ENCODE peak calls at places on chromosomes 11 and 22, in nine cellular contexts. K is stomach, S is lower leg skin, I is Peyer's patch, Z is transverse colon, J is A549, L is IMR-90, R is body of pancreas, P is ovary. G is an unnamed sample.

GRCh38 chr22:18970948-18971315 is 34.8 kb upstream of the PRODH start:
- DNase-seq in K (no peak), S (no peak), I (no peak), Z (no peak), J (no peak), L (no peak), R (no peak), P (no peak), G (no peak)

GRCh38 chr22:35330258-35330861 is 30.7 kb downstream of the TOM1 start:
- DNase-seq in K (peak), S (peak), I (peak), Z (peak), J (no peak), L (peak), R (no peak), P (peak), G (no peak)

GRCh38 chr22:45317551-45318167 is 7.9 kb downstream of the FAM118A start:
- DNase-seq in K (peak), S (peak), I (peak), Z (peak), J (no peak), L (peak), R (no peak), P (no peak), G (no peak)

GRCh38 chr11:59247535-59248227 is 35.0 kb upstream of the MPEG1 start:
- DNase-seq in K (no peak), S (peak), I (no peak), Z (no peak), J (no peak), L (peak), R (no peak), P (no peak), G (no peak)

GRCh38 chr22:50727678-50728522 is 10.1 kb upstream of the ACR start:
- DNase-seq in K (no peak), S (no peak), I (no peak), Z (no peak), J (no peak), L (no peak), R (no peak), P (no peak), G (no peak)

GRCh38 chr11:1202776-1203504 is 19.9 kb upstream of the MUC5B start:
- DNase-seq in K (peak), S (no peak), I (peak), Z (peak), J (peak), L (peak), R (peak), P (peak), G (peak)

GRCh38 chr11:11157201-11157600 is 195.8 kb downstream of the CSNK2A3 start:
- DNase-seq in K (no peak), S (no peak), I (no peak), Z (no peak), J (peak), L (peak), R (no peak), P (no peak), G (peak)

GRCh38 chr11:129364143-129364654 is 11.4 kb upstream of the BARX2 start:
- DNase-seq in K (peak), S (peak), I (peak), Z (peak), J (peak), L (peak), R (peak), P (peak), G (peak)

GRCh38 chr11:24239016-24239720 is 257.7 kb upstream of the LUZP2 start:
- DNase-seq in K (no peak), S (no peak), I (no peak), Z (no peak), J (no peak), L (peak), R (no peak), P (no peak), G (no peak)

GRCh38 chr11:1608363-1608762 is at the start of gene KRTAP5-3:
- DNase-seq in K (no peak), S (no peak), I (no peak), Z (no peak), J (no peak), L (no peak), R (no peak), P (no peak), G (no peak)

GRCh38 chr22:32855023-32855756 is 53.7 kb downstream of the TIMP3 start:
- DNase-seq in K (no peak), S (no peak), I (no peak), Z (no peak), J (no peak), L (no peak), R (no peak), P (no peak), G (no peak)

GRCh38 chr22:45336971-45337431 is 27.3 kb downstream of the FAM118A start:
- DNase-seq in K (peak), S (peak), I (no peak), Z (peak), J (no peak), L (no peak), R (peak), P (peak), G (no peak)

GRCh38 chr22:26359156-26359555 is 69.9 kb upstream of the ASPHD2 start:
- DNase-seq in K (no peak), S (no peak), I (no peak), Z (no peak), J (no peak), L (no peak), R (no peak), P (no peak), G (no peak)

GRCh38 chr11:17395978-17396377 is 7.5 kb upstream of the KCNJ11 start:
- DNase-seq in K (no peak), S (no peak), I (no peak), Z (no peak), J (no peak), L (no peak), R (no peak), P (no peak), G (no peak)

GRCh38 chr11:35619754-35620640 is 1.7 kb downstream of the FJX1 start:
- DNase-seq in K (no peak), S (no peak), I (no peak), Z (peak), J (peak), L (peak), R (no peak), P (peak), G (peak)

GRCh38 chr11:34296412-34296811 is 61.4 kb downstream of the ABTB2 start:
- DNase-seq in K (no peak), S (no peak), I (no peak), Z (no peak), J (no peak), L (no peak), R (no peak), P (no peak), G (no peak)

GRCh38 chr11:121591405-121592033 is 138.8 kb upstream of the SORL1-AS1 start:
- DNase-seq in K (peak), S (peak), I (peak), Z (peak), J (peak), L (peak), R (peak), P (peak), G (peak)

GRCh38 chr22:39928556-39929401 is 27.9 kb downstream of the GRAP2 start:
- DNase-seq in K (no peak), S (no peak), I (no peak), Z (no peak), J (no peak), L (no peak), R (no peak), P (no peak), G (no peak)

GRCh38 chr11:89181111-89181510 is 3.4 kb downstream of the TYR start:
- DNase-seq in K (no peak), S (no peak), I (no peak), Z (no peak), J (no peak), L (no peak), R (no peak), P (no peak), G (no peak)

GRCh38 chr11:128299132-128299726 is 288.1 kb downstream of the ETS1 start:
- DNase-seq in K (no peak), S (peak), I (no peak), Z (no peak), J (no peak), L (peak), R (no peak), P (no peak), G (no peak)

GRCh38 chr11:134439181-134439580 is 27.1 kb upstream of the B3GAT1 start:
- DNase-seq in K (no peak), S (no peak), I (peak), Z (peak), J (no peak), L (no peak), R (no peak), P (no peak), G (no peak)

GRCh38 chr22:35349368-35349703 is 31.6 kb upstream of the HMOX1 start:
- DNase-seq in K (no peak), S (no peak), I (no peak), Z (no peak), J (no peak), L (no peak), R (no peak), P (no peak), G (no peak)

GRCh38 chr11:45859661-45860140 is 12.4 kb downstream of the CRY2 start:
- DNase-seq in K (peak), S (peak), I (peak), Z (peak), J (no peak), L (peak), R (peak), P (peak), G (peak)

GRCh38 chr11:3642071-3642951 is 519 bp upstream of the ART5 start:
- DNase-seq in K (peak), S (peak), I (peak), Z (peak), J (peak), L (peak), R (peak), P (peak), G (peak)

GRCh38 chr22:42439821-42440674 is 7.8 kb upstream of the NFAM1 start:
- DNase-seq in K (peak), S (no peak), I (peak), Z (no peak), J (no peak), L (peak), R (peak), P (no peak), G (peak)

GRCh38 chr11:44561275-44561781 is 4.1 kb upstream of the CD82 start:
- DNase-seq in K (no peak), S (no peak), I (peak), Z (no peak), J (no peak), L (peak), R (no peak), P (no peak), G (no peak)

GRCh38 chr11:75428301-75428724 is 4.7 kb downstream of the KLHL35 start:
- DNase-seq in K (peak), S (peak), I (peak), Z (peak), J (no peak), L (peak), R (peak), P (peak), G (peak)

GRCh38 chr22:42878561-42879305 is 21.7 kb upstream of the ARFGAP3 start:
- DNase-seq in K (no peak), S (no peak), I (no peak), Z (no peak), J (no peak), L (no peak), R (no peak), P (no peak), G (no peak)

GRCh38 chr22:17770180-17771077 is 3.8 kb downstream of the BID start:
- DNase-seq in K (no peak), S (no peak), I (no peak), Z (no peak), J (no peak), L (no peak), R (no peak), P (no peak), G (no peak)

GRCh38 chr11:7597620-7598019 is 75.7 kb downstream of the CYB5R2 start:
- DNase-seq in K (peak), S (peak), I (peak), Z (peak), J (no peak), L (no peak), R (peak), P (no peak), G (no peak)

DNA sequence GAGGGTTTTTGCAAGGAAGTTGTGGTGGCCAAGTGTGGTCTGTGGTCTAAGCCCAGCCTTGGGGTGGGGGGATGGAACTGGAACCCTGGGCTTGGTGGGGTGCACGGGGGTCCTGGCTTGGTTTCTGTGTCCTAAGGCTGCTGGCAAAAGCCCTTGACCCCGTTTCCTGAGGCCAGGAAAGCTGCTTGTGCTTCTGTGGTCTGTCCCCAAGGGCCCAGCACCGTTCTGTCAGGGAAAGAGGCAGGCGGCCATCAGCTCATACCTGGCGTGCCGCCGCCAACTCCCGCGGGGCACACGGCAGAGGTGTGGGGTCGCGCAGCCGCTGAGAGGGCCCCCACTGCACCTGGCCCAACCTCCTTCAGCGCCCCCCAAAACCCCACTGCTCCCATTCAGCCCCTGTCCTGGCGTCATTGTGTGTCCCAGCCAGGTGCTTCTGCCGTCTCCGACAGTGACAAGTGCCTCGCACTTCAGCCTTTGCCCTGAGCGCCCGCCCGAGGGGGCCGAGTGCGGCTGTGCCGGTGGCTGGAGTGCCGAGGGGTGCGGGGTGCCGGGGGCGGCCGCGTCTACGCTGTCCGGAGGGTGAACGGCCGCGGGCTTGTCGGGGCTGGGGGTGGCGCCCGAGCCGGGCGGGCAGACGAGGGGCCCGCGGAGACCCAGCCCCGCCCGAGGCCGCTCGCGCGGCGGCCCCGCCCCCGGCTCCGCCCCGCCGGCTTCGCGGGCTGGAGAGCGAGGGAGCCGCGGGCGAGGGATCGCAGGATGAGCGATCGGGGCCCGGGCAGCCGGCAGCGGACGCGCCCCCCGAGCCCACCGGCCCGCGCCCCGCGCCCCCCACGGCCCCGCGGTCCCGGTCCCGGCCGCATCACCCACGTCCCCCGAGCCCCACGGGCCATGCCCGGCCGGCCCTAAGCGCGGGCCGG is at the start of gene CNIH2:
- DNase-seq in K (peak), S (no peak), I (peak), Z (peak), J (peak), L (no peak), R (no peak), P (peak), G (no peak)
- TF ChIP-seq POLR2A in K (no peak), S (no peak), I (no peak), Z (no peak), J (no peak), L (no peak), R (peak), P (no peak), G (peak)

GRCh38 chr22:31339148-31339832 is 6.9 kb downstream of the PATZ1 start:
- DNase-seq in K (no peak), S (no peak), I (no peak), Z (no peak), J (no peak), L (no peak), R (no peak), P (no peak), G (no peak)
- TF ChIP-seq POLR2A in K (no peak), S (no peak), I (no peak), Z (no peak), J (no peak), L (no peak), R (no peak), P (no peak), G (no peak)

GRCh38 chr11:131985769-131986393 is 615.5 kb downstream of the NTM start:
- DNase-seq in K (no peak), S (no peak), I (no peak), Z (no peak), J (no peak), L (no peak), R (no peak), P (no peak), G (no peak)

GRCh38 chr11:131979364-131979763 is 608.9 kb downstream of the NTM start:
- DNase-seq in K (no peak), S (no peak), I (no peak), Z (no peak), J (no peak), L (no peak), R (no peak), P (no peak), G (no peak)

GRCh38 chr11:131980199-131980598 is 609.8 kb downstream of the NTM start:
- DNase-seq in K (no peak), S (no peak), I (no peak), Z (no peak), J (no peak), L (no peak), R (no peak), P (no peak), G (no peak)

GRCh38 chr11:131980878-131981668 is 610.7 kb downstream of the NTM start:
- DNase-seq in K (no peak), S (no peak), I (no peak), Z (no peak), J (no peak), L (no peak), R (no peak), P (no peak), G (no peak)

DNA sequence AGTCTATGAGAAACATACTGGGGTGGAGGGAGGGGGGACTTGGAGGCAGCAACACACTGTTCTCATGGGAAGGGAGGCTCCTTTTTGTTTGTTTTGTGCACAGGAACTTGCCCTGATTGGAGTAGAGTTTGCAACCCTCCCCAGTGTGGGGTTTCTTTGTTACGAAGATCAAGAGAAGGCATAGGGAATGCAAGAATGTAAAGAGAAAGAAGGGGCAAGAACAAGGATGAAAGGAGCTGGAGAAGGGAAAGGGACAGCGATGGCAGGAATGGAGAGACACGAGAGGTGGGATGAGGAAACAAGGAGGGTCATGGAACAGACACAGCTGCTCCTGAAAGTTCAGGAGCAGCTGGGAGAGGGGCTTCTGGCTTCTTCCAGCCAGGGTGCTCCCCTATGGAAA is 611.7 kb downstream of the NTM start:
- DNase-seq in K (no peak), S (no peak), I (no peak), Z (no peak), J (no peak), L (no peak), R (no peak), P (no peak), G (no peak)
- TF ChIP-seq POLR2A in K (no peak), S (no peak), I (no peak), Z (no peak), J (no peak), L (no peak), R (no peak), P (no peak), G (no peak)

GRCh38 chr11:62881579-62882427 is 1.1 kb downstream of the SLC3A2 start:
- DNase-seq in K (peak), S (peak), I (peak), Z (peak), J (peak), L (peak), R (peak), P (peak), G (peak)
- TF ChIP-seq POLR2A in K (no peak), S (no peak), I (no peak), Z (no peak), J (no peak), L (peak), R (no peak), P (no peak), G (peak)

DNA sequence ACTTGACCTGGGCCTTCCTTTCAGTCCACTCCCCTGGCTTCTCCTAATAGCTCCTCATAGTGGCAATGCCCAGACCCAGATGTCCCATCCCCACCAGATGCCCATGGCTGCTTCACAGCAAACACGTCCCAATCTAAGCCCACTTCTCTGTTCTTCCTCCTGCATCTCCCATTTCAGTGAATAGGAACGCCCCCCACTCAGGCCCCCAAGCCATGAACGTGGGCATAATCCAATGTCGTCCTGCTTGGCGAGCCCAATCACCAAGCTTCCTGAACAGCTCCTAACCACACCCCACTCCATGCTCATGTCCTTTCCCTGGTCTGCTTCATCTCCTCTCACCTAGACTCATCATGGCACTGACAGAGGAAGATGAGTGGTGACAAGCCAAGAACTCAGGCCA is 8.9 kb downstream of the IL18BP start:
- DNase-seq in K (no peak), S (no peak), I (no peak), Z (no peak), J (no peak), L (no peak), R (no peak), P (no peak), G (no peak)
- TF ChIP-seq POLR2A in K (no peak), S (no peak), I (no peak), Z (no peak), J (no peak), L (no peak), R (no peak), P (no peak), G (no peak)

G was measured in H54.